ENCODE peak calls at places on chromosomes 1 and 21, in five cellular contexts. K is Ammon's horn, J is M059J, N is HEK293T, Y is caudate nucleus. B is an unnamed sample.

GRCh38 chr1:225735252-225736149 is 42.1 kb upstream of the SRP9 start:
- DNase-seq in N (no peak), K (peak; percentile 57), Y (no peak), J (peak; percentile 97), B (peak; percentile 40)

GRCh38 chr1:159171254-159171687 is at the start of gene CADM3:
- DNase-seq in J (no peak), K (peak; percentile 67), N (no peak), Y (peak; percentile 74), B (no peak)

GRCh38 chr21:41762236-41762635 is 4.6 kb downstream of the RIPK4 start:
- DNase-seq in Y (no peak), K (no peak), J (no peak), N (no peak), B (no peak)

GRCh38 chr1:173353346-173353745 is 123.8 kb upstream of the PRDX6 start:
- DNase-seq in N (no peak), Y (no peak), J (no peak), K (no peak), B (no peak)

GRCh38 chr1:151693057-151693651 is 23.4 kb downstream of the CELF3 start:
- DNase-seq in Y (no peak), K (peak; percentile 60), J (peak; percentile 36), N (peak; percentile 64), B (peak; percentile 56)

GRCh38 chr1:214280386-214281029 is 451 bp upstream of the SMYD2 start:
- DNase-seq in Y (no peak), N (peak; percentile 45), J (peak; percentile 59), K (peak; percentile 31), B (peak; percentile 21)

GRCh38 chr1:223141021-223141420 is 2.0 kb downstream of the TLR5 start:
- DNase-seq in J (no peak), K (no peak), N (no peak), Y (no peak), B (no peak)

GRCh38 chr1:31750858-31751638 is 13.1 kb downstream of the ADGRB2 start:
- DNase-seq in Y (no peak), N (no peak), K (no peak), J (peak; percentile 78), B (no peak)

GRCh38 chr1:99850458-99850974 is 355 bp downstream of the AGL start:
- DNase-seq in K (no peak), J (no peak), N (no peak), Y (no peak), B (no peak)

GRCh38 chr1:27569088-27569459 is 34.9 kb downstream of the AHDC1 start:
- DNase-seq in K (no peak), Y (no peak), N (no peak), J (no peak), B (no peak)

GRCh38 chr1:152917794-152918193 is 9.4 kb downstream of the IVL start:
- DNase-seq in N (no peak), J (peak; percentile 13), Y (no peak), K (peak; percentile 26), B (peak; percentile 22)

GRCh38 chr1:246012271-246012854 is 494.7 kb downstream of the SMYD3 start:
- DNase-seq in Y (no peak), K (peak; percentile 32), N (peak; percentile 36), J (peak; percentile 38), B (peak; percentile 61)

GRCh38 chr1:173474097-173474779 is 2.9 kb upstream of the PRDX6 start:
- DNase-seq in K (no peak), J (no peak), N (no peak), Y (no peak), B (no peak)

GRCh38 chr1:145926706-145927072 is 595 bp downstream of the RBM8A start:
- DNase-seq in Y (no peak), K (no peak), N (no peak), J (no peak), B (no peak)

GRCh38 chr1:223712184-223712855 is at the start of gene CAPN2:
- DNase-seq in K (peak; percentile 76), N (peak; percentile 86), Y (peak; percentile 45), J (peak; percentile 87), B (peak; percentile 92)

GRCh38 chr1:54996359-54996868 is 2.3 kb upstream of the BSND start:
- DNase-seq in K (peak; percentile 66), J (peak; percentile 73), N (peak; percentile 97), Y (peak; percentile 33), B (peak; percentile 96)

GRCh38 chr1:171346866-171347265 is 32.9 kb downstream of the FMO4 start:
- DNase-seq in K (no peak), N (no peak), J (peak; percentile 26), Y (no peak), B (no peak)

GRCh38 chr1:222387020-222387816 is 160.7 kb downstream of the HHIPL2 start:
- DNase-seq in N (peak; percentile 46), K (no peak), J (peak; percentile 45), Y (no peak), B (peak; percentile 38)

GRCh38 chr1:158328424-158328823 is 2.9 kb downstream of the CD1B start:
- DNase-seq in N (no peak), K (no peak), J (no peak), Y (no peak), B (no peak)

GRCh38 chr1:4986266-4986665 is 331.9 kb downstream of the AJAP1 start:
- DNase-seq in J (peak; percentile 40), N (no peak), Y (no peak), K (no peak), B (no peak)

B was measured in HuH-7.